ENCODE peak calls at places on chromosome 20, in four cellular contexts. U is GM12878, V is H1, K is HepG2. G is an unnamed sample.

GRCh38 chr20:18705490-18705889 is 108.1 kb upstream of the SCP2D1 start:
- DNase-seq in U (no peak), V (no peak), K (no peak), G (no peak)

GRCh38 chr20:54221383-54221782 is 13.5 kb downstream of the PFDN4 start:
- DNase-seq in U (no peak), V (no peak), K (no peak), G (no peak)

GRCh38 chr20:41145821-41146620 is 8.7 kb downstream of the PLCG1 start:
- DNase-seq in U (no peak), V (no peak), K (no peak), G (no peak)

GRCh38 chr20:25227317-25227831 is 20.5 kb upstream of the PYGB start:
- DNase-seq in U (no peak), V (no peak), K (peak), G (no peak)

GRCh38 chr20:38829296-38829875 is 23.9 kb downstream of the PPP1R16B start:
- DNase-seq in U (no peak), V (no peak), K (no peak), G (no peak)

GRCh38 chr20:61328906-61329558 is 77.0 kb downstream of the CDH4 start:
- DNase-seq in U (no peak), V (no peak), K (peak), G (no peak)

GRCh38 chr20:30612344-30612743 is 645.1 kb upstream of the DEFB115 start:
- DNase-seq in U (no peak), V (no peak), K (no peak), G (no peak)

GRCh38 chr20:51481311-51481997 is 61.1 kb downstream of the NFATC2 start:
- DNase-seq in U (no peak), V (no peak), K (no peak), G (no peak)

GRCh38 chr20:61959301-61959700 is 106.4 kb downstream of the TAF4 start:
- DNase-seq in U (no peak), V (peak), K (no peak), G (no peak)

GRCh38 chr20:49446808-49447207 is 35.7 kb downstream of the KCNB1 start:
- DNase-seq in U (no peak), V (peak), K (no peak), G (no peak)

GRCh38 chr20:11375966-11376365 is 541.7 kb upstream of the BTBD3 start:
- DNase-seq in U (no peak), V (no peak), K (no peak), G (no peak)

GRCh38 chr20:10447028-10447427 is 11.9 kb downstream of the SLX4IP start:
- DNase-seq in U (peak), V (no peak), K (peak), G (peak)

GRCh38 chr20:53942121-53942816 is 128.1 kb downstream of the BCAS1 start:
- DNase-seq in U (peak), V (peak), K (no peak), G (no peak)

GRCh38 chr20:54068966-54069365 is 1.4 kb downstream of the BCAS1 start:
- DNase-seq in U (no peak), V (no peak), K (no peak), G (no peak)

GRCh38 chr20:22861231-22861980 is 173.7 kb upstream of the SSTR4 start:
- DNase-seq in U (no peak), V (no peak), K (no peak), G (no peak)

GRCh38 chr20:48612335-48612734 is 215.5 kb downstream of the PREX1 start:
- DNase-seq in U (no peak), V (no peak), K (no peak), G (no peak)

GRCh38 chr20:43727980-43728590 is 1.3 kb upstream of the GTSF1L start:
- DNase-seq in U (peak), V (no peak), K (peak), G (no peak)

GRCh38 chr20:37342231-37343177 is 3.4 kb upstream of the SRC start:
- DNase-seq in U (no peak), V (no peak), K (peak), G (no peak)

GRCh38 chr20:62764156-62764935 is 31.9 kb upstream of the MRGBP start:
- DNase-seq in U (no peak), V (no peak), K (no peak), G (no peak)

GRCh38 chr20:3694864-3695263 is 13.1 kb upstream of the ADAM33 start:
- DNase-seq in U (no peak), V (no peak), K (no peak), G (no peak)

GRCh38 chr20:10641467-10641866 is 32.3 kb downstream of the JAG1 start:
- DNase-seq in U (no peak), V (no peak), K (no peak), G (no peak)

GRCh38 chr20:45500022-45500421 is 15.4 kb downstream of the SPINT3 start:
- DNase-seq in U (no peak), V (no peak), K (peak), G (no peak)

GRCh38 chr20:53925651-53926401 is 144.6 kb downstream of the BCAS1 start:
- DNase-seq in U (no peak), V (no peak), K (no peak), G (no peak)

GRCh38 chr20:62876826-62877728 is 15.5 kb upstream of the TCFL5 start:
- DNase-seq in U (no peak), V (no peak), K (no peak), G (no peak)

GRCh38 chr20:46354207-46354555 is 45.9 kb upstream of the CDH22 start:
- DNase-seq in U (no peak), V (no peak), K (no peak), G (no peak)

DNA sequence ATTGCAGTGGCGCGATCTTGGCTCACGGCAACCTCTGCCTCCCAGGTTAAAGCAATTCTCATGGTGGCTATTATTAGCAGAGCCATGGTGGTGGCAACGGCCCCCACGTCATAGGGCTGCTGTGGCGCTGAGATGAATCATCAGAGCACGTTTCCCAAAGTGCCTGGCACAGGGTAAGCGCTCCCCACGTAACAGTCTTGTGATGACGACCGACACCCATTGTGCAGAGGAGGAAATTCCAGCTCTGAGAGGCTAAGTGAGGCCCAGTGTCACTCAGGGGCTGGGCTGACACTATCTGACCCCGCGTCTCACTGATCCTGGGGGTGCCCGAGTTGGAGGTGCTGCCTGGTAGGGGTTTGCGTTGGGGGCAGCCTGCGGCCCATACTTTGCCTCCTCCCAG is 16.2 kb downstream of the SUN5 start:
- DNase-seq in U (no peak), V (no peak), K (no peak), G (no peak)
- TF ChIP-seq TAF1 in U (no peak), V (no peak), K (no peak), G (no peak)

GRCh38 chr20:31708839-31709534 is 13.7 kb downstream of the BCL2L1 start:
- DNase-seq in U (no peak), V (no peak), K (no peak), G (no peak)

GRCh38 chr20:31712112-31712553 is 10.5 kb downstream of the BCL2L1 start:
- DNase-seq in U (no peak), V (no peak), K (peak), G (no peak)

GRCh38 chr20:31709939-31710338 is 12.7 kb downstream of the BCL2L1 start:
- DNase-seq in U (no peak), V (no peak), K (peak), G (no peak)

GRCh38 chr20:31711416-31712111 is 11.1 kb downstream of the BCL2L1 start:
- DNase-seq in U (no peak), V (no peak), K (peak), G (no peak)

GRCh38 chr20:31710423-31711250 is 12.0 kb downstream of the BCL2L1 start:
- DNase-seq in U (no peak), V (no peak), K (no peak), G (no peak)
- TF ChIP-seq POLR2A in U (no peak), V (no peak), K (no peak), G (no peak)

GRCh38 chr20:4717816-4718215 is 3.9 kb upstream of the PRND start:
- DNase-seq in U (no peak), V (no peak), K (no peak), G (no peak)

GRCh38 chr20:4713401-4713800 is 8.3 kb upstream of the PRND start:
- DNase-seq in U (no peak), V (no peak), K (no peak), G (no peak)

GRCh38 chr20:4711511-4711910 is 10.2 kb upstream of the PRND start:
- DNase-seq in U (no peak), V (no peak), K (no peak), G (no peak)

GRCh38 chr20:4719190-4719589 is 2.5 kb upstream of the PRND start:
- DNase-seq in U (no peak), V (no peak), K (no peak), G (no peak)

DNA sequence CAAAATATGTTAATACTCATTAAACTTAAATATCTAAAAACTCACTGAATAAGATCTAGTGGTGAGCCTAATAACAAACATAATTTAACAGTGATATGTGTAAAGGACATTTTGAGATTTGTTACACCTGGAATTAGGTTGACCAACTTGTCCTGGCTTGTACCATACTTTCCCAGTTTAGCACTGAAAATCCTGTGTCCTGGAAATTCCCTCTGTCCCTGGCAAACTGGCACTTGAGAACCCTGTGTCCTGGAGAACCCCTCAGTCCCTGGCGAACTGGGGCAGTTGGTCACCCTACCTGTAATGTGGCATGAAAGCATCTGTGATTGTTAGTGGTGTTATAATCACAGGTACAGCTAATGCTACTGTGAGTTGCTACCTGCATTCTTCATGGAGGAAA is 6.9 kb upstream of the PRND start:
- DNase-seq in U (no peak), V (no peak), K (no peak), G (no peak)
- TF ChIP-seq TAF1 in U (no peak), V (no peak), K (no peak), G (no peak)

GRCh38 chr20:2691663-2692035 is 931 bp upstream of the EBF4 start:
- DNase-seq in U (no peak), V (no peak), K (no peak), G (no peak)

GRCh38 chr20:2692886-2693285 is 306 bp downstream of the EBF4 start:
- DNase-seq in U (no peak), V (no peak), K (no peak), G (no peak)

GRCh38 chr20:2691127-2691526 is 1.5 kb upstream of the EBF4 start:
- DNase-seq in U (no peak), V (no peak), K (no peak), G (no peak)

GRCh38 chr20:2693286-2693995 is 861 bp downstream of the EBF4 start:
- DNase-seq in U (no peak), V (peak), K (no peak), G (no peak)

DNA sequence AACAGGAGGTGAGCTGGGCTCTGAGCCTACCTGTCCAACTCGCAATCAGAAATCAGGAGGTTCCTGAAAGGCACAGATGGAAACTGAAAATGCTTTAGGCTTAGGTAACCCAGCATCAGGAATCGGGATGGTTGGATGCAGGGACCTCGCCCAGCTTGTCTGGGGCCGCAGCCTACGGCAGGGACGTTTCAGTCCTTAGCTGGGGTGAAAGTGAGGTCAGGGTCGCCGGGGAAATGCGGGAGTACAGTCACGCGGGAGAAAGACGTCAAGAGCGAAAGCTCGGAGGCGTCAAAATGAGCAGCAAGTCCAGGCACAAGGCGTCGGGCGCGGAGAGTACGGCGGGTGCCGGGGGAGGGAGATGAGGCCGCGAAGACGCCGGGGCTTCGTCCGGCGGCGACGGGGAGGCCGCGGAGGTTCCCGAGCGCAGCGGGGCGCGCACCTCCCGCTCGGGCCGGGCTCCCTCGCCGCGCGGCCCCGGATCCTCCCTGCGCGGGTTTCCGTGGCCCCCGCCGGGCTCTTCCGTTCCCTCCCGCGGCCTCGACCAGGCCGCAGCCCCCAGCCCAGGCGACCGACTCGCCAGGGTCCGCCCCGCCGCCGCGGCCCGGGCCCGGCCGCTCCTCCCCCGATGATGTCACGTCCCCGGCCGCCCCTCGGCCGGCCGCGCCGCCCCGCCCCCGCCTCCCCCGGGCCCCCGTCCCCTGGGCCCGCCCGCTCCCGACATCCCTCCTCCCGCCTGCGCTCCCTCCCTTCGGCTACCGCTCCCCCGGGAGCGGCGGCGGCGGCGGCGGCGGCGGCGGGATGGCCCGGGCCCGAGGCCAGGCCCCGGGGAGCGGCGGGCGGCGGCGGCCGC is at the start of gene EBF4:
- DNase-seq in U (no peak), V (peak), K (no peak), G (peak)
- TF ChIP-seq POLR2A in U (no peak), V (no peak), K (no peak), G (no peak)

GRCh38 chr20:57179265-57179664 is 87.2 kb downstream of the BMP7 start:
- DNase-seq in U (no peak), V (no peak), K (no peak), G (no peak)
- TF ChIP-seq TAF1 in U (no peak), V (no peak), K (no peak), G (no peak)

DNA sequence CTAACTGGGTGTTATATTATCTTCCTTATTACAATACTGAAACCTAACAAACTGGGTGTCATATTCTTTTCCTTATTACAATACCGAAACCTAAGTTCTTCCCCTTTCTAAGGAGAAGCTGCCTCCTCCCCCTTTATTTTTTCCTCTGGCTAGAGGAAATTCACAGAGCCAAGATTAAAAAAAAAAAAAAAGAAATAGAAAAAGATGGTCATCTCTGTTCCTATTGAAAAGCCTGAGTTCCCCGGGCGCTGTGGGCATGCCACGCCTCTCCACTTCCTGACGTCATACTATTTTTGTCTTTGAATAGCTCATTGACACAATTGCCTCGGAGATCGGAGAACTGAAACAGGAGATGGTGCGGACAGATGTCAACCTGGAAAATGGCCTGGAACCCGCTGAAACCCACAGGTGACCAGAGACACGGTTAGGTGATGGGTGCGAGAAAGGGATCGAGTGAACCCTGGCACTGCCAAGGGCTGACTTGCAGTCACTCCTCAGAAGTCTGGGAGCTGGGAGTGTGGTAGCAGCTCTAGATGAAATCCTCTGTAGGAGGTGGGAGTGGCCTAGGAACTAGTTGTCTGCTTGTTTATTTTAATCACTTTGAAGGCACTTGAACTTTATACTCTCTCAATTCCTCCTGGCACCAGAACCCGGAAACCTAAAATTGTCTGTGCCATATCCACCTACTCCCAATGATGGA is 82.2 kb upstream of the NAA20 start:
- DNase-seq in U (no peak), V (no peak), K (no peak), G (no peak)
- TF ChIP-seq POLR2A in U (no peak), V (no peak), K (no peak), G (no peak)